ENCODE peak calls at places on chromosomes 7 and 10, in seven cellular contexts. M is kidney epithelial cell; C is psoas muscle; T is fibroblast of mammary gland; L is naive thymus-derived CD4-positive, alpha-beta T cell; U is astrocyte of the spinal cord; X is ascending aorta. J is an unnamed sample.

GRCh38 chr7:129569811-129570215 is 41.7 kb upstream of the NRF1 start:
- DNase-seq in L (no peak), C (no peak), M (peak), X (no peak), U (peak), T (peak), J (no peak)

GRCh38 chr7:157056246-157056645 is 45.8 kb upstream of the MNX1 start:
- DNase-seq in M (no peak), X (no peak), C (no peak), U (no peak), L (no peak), T (no peak), J (no peak)

GRCh38 chr10:49283491-49283890 is 15.5 kb upstream of the C10orf71 start:
- DNase-seq in U (no peak), T (no peak), C (no peak), M (no peak), X (no peak), L (no peak), J (no peak)

GRCh38 chr7:17989546-17989945 is 38.1 kb downstream of the PRPS1L1 start:
- DNase-seq in T (peak), U (peak), M (no peak), X (no peak), L (no peak), C (no peak), J (no peak)

GRCh38 chr7:117157121-117157870 is 165.6 kb downstream of the WNT2 start:
- DNase-seq in C (peak), M (no peak), X (no peak), U (peak), T (peak), L (no peak), J (no peak)

GRCh38 chr10:5895804-5896203 is 5.8 kb downstream of the FBH1 start:
- DNase-seq in L (peak), M (no peak), C (no peak), X (no peak), T (no peak), U (no peak), J (no peak)

GRCh38 chr7:128108129-128108528 is 76.9 kb upstream of the LRRC4 start:
- DNase-seq in U (no peak), L (no peak), C (no peak), M (no peak), X (no peak), T (no peak), J (no peak)

GRCh38 chr10:5219262-5219661 is 22.6 kb downstream of the AKR1C4 start:
- DNase-seq in C (no peak), M (no peak), L (no peak), T (no peak), X (no peak), U (no peak), J (no peak)

GRCh38 chr10:74027702-74028101 is 29.8 kb downstream of the VCL start:
- DNase-seq in M (no peak), U (no peak), T (peak), X (no peak), L (no peak), C (no peak), J (no peak)

GRCh38 chr7:112821345-112821744 is 31.2 kb upstream of the TMEM168 start:
- DNase-seq in T (no peak), C (no peak), X (no peak), M (no peak), L (no peak), U (no peak), J (no peak)

GRCh38 chr7:5638994-5639393 is 142.5 kb downstream of the RNF216 start:
- DNase-seq in L (no peak), X (no peak), U (no peak), T (no peak), C (no peak), M (no peak), J (no peak)

GRCh38 chr10:12590682-12591642 is 241.6 kb downstream of the CAMK1D start:
- DNase-seq in T (no peak), L (no peak), C (no peak), M (no peak), X (no peak), U (no peak), J (no peak)

GRCh38 chr7:95238252-95238938 is 85.9 kb downstream of the PON1 start:
- DNase-seq in U (no peak), X (no peak), C (no peak), M (no peak), T (no peak), L (no peak), J (no peak)

GRCh38 chr10:84848967-84849366 is 520.6 kb downstream of the CCSER2 start:
- DNase-seq in L (no peak), C (no peak), X (no peak), T (no peak), U (no peak), M (no peak), J (no peak)

GRCh38 chr7:74477188-74477587 is 23.5 kb downstream of the GTF2IRD1 start:
- DNase-seq in T (no peak), C (no peak), U (no peak), X (no peak), M (no peak), L (no peak), J (no peak)

GRCh38 chr7:2471022-2471329 is 5.2 kb downstream of the GRIFIN start:
- DNase-seq in C (no peak), X (no peak), U (peak), M (no peak), L (no peak), T (peak), J (no peak)

GRCh38 chr10:93993782-93994668 is at the start of gene PLCE1:
- DNase-seq in M (no peak), U (no peak), X (no peak), T (peak), L (no peak), C (peak), J (peak)

GRCh38 chr10:4678023-4678950 is 147.7 kb upstream of the AKR1E2 start:
- DNase-seq in X (no peak), L (no peak), U (peak), T (peak), C (no peak), M (no peak), J (no peak)

GRCh38 chr10:63165249-63165648 is 32.1 kb downstream of the NRBF2 start:
- DNase-seq in M (no peak), T (no peak), C (no peak), U (no peak), L (no peak), X (no peak), J (no peak)

GRCh38 chr10:119314486-119314885 is 107.1 kb downstream of the GRK5 start:
- DNase-seq in L (no peak), X (no peak), M (no peak), U (no peak), T (no peak), C (no peak), J (no peak)

GRCh38 chr7:105878746-105879605 is 2.6 kb upstream of the ATXN7L1 start:
- DNase-seq in U (no peak), T (no peak), X (no peak), M (no peak), C (no peak), L (no peak), J (no peak)

GRCh38 chr7:727806-728460 is 852 bp upstream of the PRKAR1B start:
- DNase-seq in X (no peak), U (no peak), L (no peak), M (no peak), T (peak), C (no peak), J (no peak)

GRCh38 chr7:35754741-35755140 is 46.1 kb upstream of the SEPTIN7 start:
- DNase-seq in X (no peak), L (no peak), T (peak), U (no peak), C (no peak), M (no peak), J (no peak)

GRCh38 chr10:1230138-1230537 is 174.0 kb downstream of the WDR37 start:
- DNase-seq in L (no peak), X (no peak), T (no peak), U (no peak), C (no peak), M (no peak), J (no peak)

GRCh38 chr10:96701265-96701664 is 19.0 kb downstream of the PIK3AP1 start:
- DNase-seq in C (no peak), X (no peak), U (no peak), T (no peak), L (no peak), M (no peak), J (no peak)

GRCh38 chr7:141558544-141559183 is 7.5 kb downstream of the AGK start:
- DNase-seq in C (no peak), M (no peak), L (no peak), T (peak), U (peak), X (no peak), J (no peak)

GRCh38 chr10:112711366-112711765 is 238.7 kb upstream of the TCF7L2 start:
- DNase-seq in X (no peak), M (no peak), T (peak), C (no peak), L (no peak), U (peak), J (no peak)

GRCh38 chr10:77902159-77902558 is 24.4 kb downstream of the DLG5 start:
- DNase-seq in C (no peak), T (no peak), L (no peak), X (no peak), M (no peak), U (no peak), J (no peak)

GRCh38 chr7:155169081-155169480 is 99.0 kb downstream of the HTR5A start:
- DNase-seq in C (no peak), X (no peak), T (no peak), M (no peak), L (no peak), U (no peak), J (peak)

GRCh38 chr10:125248489-125248888 is 88.1 kb upstream of the CTBP2 start:
- DNase-seq in M (no peak), L (no peak), T (no peak), X (no peak), U (no peak), C (no peak), J (no peak)
- H3K4me3 ChIP-seq in M (no peak), L (no peak), T (no peak), X (no peak), U (no peak), C (no peak), J (no peak)

GRCh38 chr10:100487529-100487928 is 24.7 kb downstream of the WNT8B start:
- DNase-seq in X (no peak), U (no peak), L (no peak), C (no peak), T (no peak), M (no peak), J (peak)

GRCh38 chr10:100482834-100483185 is 20.0 kb downstream of the WNT8B start:
- DNase-seq in L (no peak), X (no peak), U (no peak), C (no peak), T (no peak), M (no peak), J (no peak)

GRCh38 chr10:100485841-100486495 is 23.2 kb downstream of the WNT8B start:
- DNase-seq in U (no peak), M (no peak), C (no peak), L (no peak), T (no peak), X (no peak), J (no peak)

GRCh38 chr10:100483876-100484666 is 21.3 kb downstream of the WNT8B start:
- DNase-seq in X (no peak), U (no peak), L (no peak), T (no peak), C (no peak), M (no peak), J (no peak)

DNA sequence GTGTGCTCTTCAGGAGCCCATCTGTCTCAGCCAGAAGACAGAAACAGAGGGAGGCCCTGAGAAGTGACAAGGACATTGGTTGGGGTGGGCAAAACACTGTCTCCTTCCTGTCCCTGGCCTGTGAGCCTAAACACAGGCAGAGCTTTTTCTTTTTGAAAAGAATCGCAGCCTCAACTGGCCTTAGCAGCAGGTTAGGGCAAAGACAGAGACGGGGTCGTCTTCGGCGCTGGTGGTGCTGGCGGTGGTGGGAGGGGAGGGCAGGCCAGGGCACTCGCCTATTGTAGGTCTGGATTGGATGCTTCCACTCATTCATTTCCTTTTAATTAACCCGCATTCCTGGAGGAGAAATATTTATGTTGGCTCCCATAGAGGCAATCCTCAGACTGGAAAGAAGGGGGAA is 22.5 kb downstream of the WNT8B start:
- DNase-seq in M (no peak), X (no peak), L (no peak), C (no peak), U (no peak), T (no peak), J (no peak)
- H3K4me3 ChIP-seq in M (no peak), X (no peak), L (no peak), C (no peak), U (no peak), T (no peak), J (no peak)

GRCh38 chr10:3656214-3656613 is 128.8 kb downstream of the KLF6 start:
- DNase-seq in C (no peak), X (no peak), L (no peak), M (no peak), U (no peak), T (no peak), J (no peak)

GRCh38 chr10:3655528-3655927 is 129.5 kb downstream of the KLF6 start:
- DNase-seq in M (no peak), U (no peak), T (no peak), L (no peak), C (no peak), X (no peak), J (no peak)

GRCh38 chr10:3654496-3654895 is 130.5 kb downstream of the KLF6 start:
- DNase-seq in L (no peak), X (no peak), C (no peak), U (no peak), M (no peak), T (peak), J (no peak)

GRCh38 chr10:3651969-3652653 is 132.9 kb downstream of the KLF6 start:
- DNase-seq in L (no peak), U (no peak), X (no peak), T (no peak), M (no peak), C (no peak), J (no peak)

GRCh38 chr10:3652886-3653285 is 132.1 kb downstream of the KLF6 start:
- DNase-seq in U (no peak), M (no peak), L (peak), C (no peak), X (no peak), T (peak), J (no peak)
- H3K4me3 ChIP-seq in U (no peak), M (no peak), L (no peak), C (peak), X (no peak), T (peak), J (no peak)

DNA sequence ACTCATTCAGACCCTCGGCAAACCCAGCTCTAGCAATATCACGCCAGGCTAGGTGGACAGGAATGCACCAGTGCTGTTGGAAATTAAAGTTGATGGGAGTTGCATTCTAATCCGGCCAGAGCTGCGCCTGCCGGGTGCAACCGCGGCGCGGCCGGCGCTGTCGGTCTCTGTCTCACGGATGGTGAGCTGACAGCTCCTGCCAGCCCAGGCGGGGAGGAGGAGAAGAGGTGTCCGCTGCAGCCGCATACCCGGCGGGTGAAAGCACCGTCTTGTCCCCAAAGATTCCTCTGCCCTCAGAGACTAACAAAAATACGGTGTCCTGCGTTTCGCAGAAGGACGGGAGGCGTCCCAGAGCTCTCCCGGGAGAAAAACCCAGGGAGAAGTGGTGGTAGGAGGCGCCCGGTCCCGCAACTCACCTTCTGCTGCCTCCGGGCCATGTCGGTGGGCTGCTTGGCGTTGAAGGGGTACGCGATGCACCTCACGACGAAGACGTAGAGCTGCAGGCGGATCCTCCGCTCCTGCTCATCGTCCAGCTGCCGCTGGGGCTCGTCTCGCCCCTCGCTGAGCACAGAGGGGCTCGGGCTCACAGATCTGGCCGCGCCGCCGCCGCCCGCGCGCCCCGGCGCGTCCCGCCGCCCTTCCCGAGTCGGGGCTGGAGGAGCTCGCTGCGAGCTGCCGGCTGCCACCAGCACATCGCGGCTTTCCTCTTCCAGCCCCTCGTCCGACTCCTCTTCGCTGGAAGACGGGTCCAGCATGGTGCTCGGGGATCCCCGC is 490 bp downstream of the CADPS2 start:
- DNase-seq in L (no peak), U (peak), T (peak), X (no peak), C (peak), M (no peak), J (no peak)
- H3K4me3 ChIP-seq in L (no peak), U (peak), T (peak), X (peak), C (peak), M (peak), J (peak)

DNA sequence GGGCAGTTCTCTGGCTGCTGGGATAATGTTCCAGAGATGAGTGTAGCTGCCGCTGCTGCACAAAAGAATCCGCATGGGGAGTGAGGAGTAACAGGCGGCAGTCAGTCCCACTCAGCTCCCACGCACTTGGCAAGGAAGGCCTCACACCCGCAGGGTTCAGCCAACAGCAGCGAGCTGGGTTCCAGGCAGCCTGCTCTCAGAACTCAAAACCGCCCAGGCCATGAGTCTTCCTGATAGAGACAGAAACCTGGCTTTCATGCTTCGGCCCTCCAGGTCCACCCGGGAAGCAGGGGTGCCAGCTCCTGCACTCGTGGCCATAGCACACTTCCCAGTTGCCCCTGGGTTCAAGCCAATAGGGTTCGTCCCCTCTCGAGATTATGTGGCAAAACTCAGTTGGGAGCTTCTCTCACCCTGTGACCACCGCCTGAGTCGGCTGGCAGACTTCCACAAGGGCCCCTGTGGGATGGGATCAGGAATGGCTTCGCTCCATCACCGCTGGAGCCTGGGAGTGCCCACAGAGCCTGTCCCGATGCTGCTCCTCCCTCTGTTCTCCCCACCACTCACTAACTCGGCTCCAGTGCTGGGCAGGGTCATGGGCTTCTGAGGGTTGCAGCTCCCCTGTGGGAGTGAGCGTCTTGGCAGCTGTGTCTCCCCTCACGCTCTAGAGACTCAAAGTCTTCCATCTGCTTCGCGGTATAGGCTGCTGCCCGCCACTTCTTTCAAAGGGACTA is 20.6 kb downstream of the CLRN3 start:
- DNase-seq in U (no peak), T (peak), C (peak), X (no peak), L (no peak), M (no peak), J (peak)
- H3K4me3 ChIP-seq in U (no peak), T (no peak), C (no peak), X (no peak), L (no peak), M (no peak), J (no peak)

GRCh38 chr10:68684413-68684812 is 36.6 kb upstream of the CCAR1 start:
- DNase-seq in X (no peak), M (no peak), U (no peak), L (no peak), T (no peak), C (no peak), J (no peak)
- H3K4me3 ChIP-seq in X (no peak), M (no peak), U (no peak), L (peak), T (no peak), C (no peak), J (no peak)

GRCh38 chr7:50349399-50349798 is 44.9 kb downstream of the IKZF1 start:
- DNase-seq in L (no peak), X (no peak), M (no peak), C (no peak), U (no peak), T (no peak), J (no peak)

GRCh38 chr7:50351267-50351666 is 46.8 kb downstream of the IKZF1 start:
- DNase-seq in X (no peak), C (no peak), L (peak), M (no peak), U (no peak), T (no peak), J (no peak)

GRCh38 chr7:50348469-50349162 is 44.1 kb downstream of the IKZF1 start:
- DNase-seq in C (no peak), L (no peak), U (no peak), X (no peak), T (no peak), M (no peak), J (no peak)

GRCh38 chr7:50352282-50352681 is 47.8 kb downstream of the IKZF1 start:
- DNase-seq in M (no peak), U (no peak), T (no peak), C (no peak), L (no peak), X (no peak), J (no peak)

GRCh38 chr7:50349963-50350944 is 45.7 kb downstream of the IKZF1 start:
- DNase-seq in C (no peak), X (no peak), L (no peak), U (no peak), T (no peak), M (no peak), J (no peak)
- H3K4me3 ChIP-seq in C (no peak), X (no peak), L (peak), U (no peak), T (no peak), M (no peak), J (no peak)

DNA sequence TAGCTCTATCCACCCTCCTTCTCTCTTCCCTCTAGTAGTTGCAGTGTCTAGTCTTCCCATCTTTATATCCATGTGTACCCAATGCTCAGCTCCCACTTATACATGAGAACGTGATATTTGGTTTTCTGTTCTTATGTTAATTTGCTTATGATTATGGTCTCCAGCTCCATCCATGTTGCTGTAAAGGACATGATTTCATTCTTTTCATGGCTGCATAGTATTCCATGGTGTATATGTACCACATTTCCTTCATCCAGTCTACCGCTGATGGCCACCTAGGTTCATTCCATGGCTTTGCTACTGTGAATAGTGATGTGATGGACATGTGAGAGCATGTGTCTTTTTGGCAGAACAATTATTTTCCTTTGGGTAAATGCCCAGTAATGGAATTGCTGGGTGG is 6.5 kb downstream of the PRSS2 start:
- DNase-seq in U (no peak), T (no peak), L (no peak), M (no peak), X (no peak), C (no peak), J (no peak)
- H3K4me3 ChIP-seq in U (no peak), T (no peak), L (no peak), M (no peak), X (no peak), C (no peak), J (no peak)